ENCODE peak calls at places on chromosomes 11 and 22, in eight cellular contexts. E is omental fat pad, M is T-helper 9 cell, R is amygdala, V is lower lobe of right lung, Z is glutamatergic neuron, J is hypothalamus, T is cerebellar cortex. U is an unnamed sample.

GRCh38 chr11:1153105-1153950 is 4.4 kb upstream of the MUC5AC start:
- DNase-seq in E (no peak), M (no peak), R (no peak), V (no peak), Z (peak), J (no peak), T (no peak), U (peak)

GRCh38 chr22:39916496-39916895 is 15.6 kb downstream of the GRAP2 start:
- DNase-seq in E (no peak), M (no peak), R (no peak), V (no peak), Z (no peak), J (no peak), T (no peak), U (no peak)

GRCh38 chr11:11065396-11065795 is 207.5 kb upstream of the ZBED5 start:
- DNase-seq in E (no peak), M (no peak), R (no peak), V (no peak), Z (no peak), J (no peak), T (no peak), U (no peak)

GRCh38 chr11:11836676-11837231 is 5.0 kb upstream of the USP47 start:
- DNase-seq in E (no peak), M (no peak), R (no peak), V (no peak), Z (no peak), J (no peak), T (no peak), U (no peak)

GRCh38 chr22:42116848-42117424 is 13.7 kb downstream of the CYP2D6 start:
- DNase-seq in E (no peak), M (no peak), R (no peak), V (peak), Z (no peak), J (no peak), T (no peak), U (no peak)

GRCh38 chr22:19111140-19111539 is 11.1 kb downstream of the DGCR2 start:
- DNase-seq in E (no peak), M (no peak), R (no peak), V (no peak), Z (no peak), J (no peak), T (peak), U (no peak)

GRCh38 chr11:130653838-130654601 is 205.6 kb downstream of the ADAMTS15 start:
- DNase-seq in E (no peak), M (no peak), R (no peak), V (peak), Z (no peak), J (no peak), T (peak), U (peak)

GRCh38 chr11:65395961-65396530 is 9.6 kb downstream of the FRMD8 start:
- DNase-seq in E (no peak), M (no peak), R (no peak), V (no peak), Z (no peak), J (no peak), T (no peak), U (no peak)

GRCh38 chr11:70647188-70648166 is 249.1 kb downstream of the CTTN start:
- DNase-seq in E (no peak), M (no peak), R (no peak), V (no peak), Z (no peak), J (no peak), T (no peak), U (no peak)

GRCh38 chr22:17283423-17283822 is 64.2 kb upstream of the ADA2 start:
- DNase-seq in E (no peak), M (no peak), R (no peak), V (no peak), Z (no peak), J (no peak), T (no peak), U (no peak)

GRCh38 chr11:111441443-111441842 is 62.4 kb upstream of the POU2AF1 start:
- DNase-seq in E (no peak), M (no peak), R (no peak), V (no peak), Z (no peak), J (no peak), T (no peak), U (no peak)

GRCh38 chr11:26297179-26297970 is 34.6 kb upstream of the ANO3 start:
- DNase-seq in E (no peak), M (no peak), R (no peak), V (no peak), Z (no peak), J (no peak), T (peak), U (no peak)

GRCh38 chr11:41461057-41461681 is 1.7 kb upstream of the LRRC4C start:
- DNase-seq in E (no peak), M (no peak), R (no peak), V (no peak), Z (no peak), J (no peak), T (peak), U (no peak)

GRCh38 chr11:128772814-128773213 is 78.9 kb downstream of the FLI1 start:
- DNase-seq in E (no peak), M (peak), R (no peak), V (peak), Z (no peak), J (no peak), T (no peak), U (no peak)

GRCh38 chr11:128171496-128171895 is 415.9 kb downstream of the ETS1 start:
- DNase-seq in E (no peak), M (no peak), R (no peak), V (no peak), Z (no peak), J (no peak), T (no peak), U (no peak)

GRCh38 chr11:125423247-125423849 is 72.7 kb downstream of the FEZ1 start:
- DNase-seq in E (no peak), M (no peak), R (no peak), V (no peak), Z (no peak), J (no peak), T (no peak), U (no peak)

GRCh38 chr11:97201743-97202612 is 812.2 kb downstream of the JRKL start:
- DNase-seq in E (no peak), M (no peak), R (no peak), V (no peak), Z (no peak), J (no peak), T (no peak), U (no peak)

GRCh38 chr22:18059991-18060390 is 17.8 kb upstream of the PEX26 start:
- DNase-seq in E (no peak), M (no peak), R (no peak), V (no peak), Z (no peak), J (no peak), T (no peak), U (no peak)

GRCh38 chr22:44384981-44385610 is 72.3 kb upstream of the SHISAL1 start:
- DNase-seq in E (no peak), M (no peak), R (no peak), V (peak), Z (peak), J (no peak), T (no peak), U (no peak)

GRCh38 chr11:95358516-95359322 is 127.7 kb upstream of the SESN3 start:
- DNase-seq in E (no peak), M (no peak), R (no peak), V (no peak), Z (no peak), J (no peak), T (no peak), U (no peak)

GRCh38 chr22:33923660-33924246 is 3.5 kb upstream of the LARGE1 start:
- DNase-seq in E (peak), M (no peak), R (peak), V (no peak), Z (peak), J (no peak), T (peak), U (peak)

GRCh38 chr11:43988040-43988793 is 45.8 kb downstream of the C11orf96 start:
- DNase-seq in E (no peak), M (no peak), R (no peak), V (no peak), Z (no peak), J (no peak), T (no peak), U (no peak)

GRCh38 chr11:122727101-122727929 is 71.8 kb downstream of the UBASH3B start:
- DNase-seq in E (no peak), M (no peak), R (no peak), V (no peak), Z (no peak), J (no peak), T (peak), U (no peak)

GRCh38 chr11:33461319-33461718 is 204.1 kb downstream of the HIPK3 start:
- DNase-seq in E (no peak), M (no peak), R (no peak), V (no peak), Z (no peak), J (no peak), T (no peak), U (no peak)

GRCh38 chr11:108222686-108223448 is at the start of gene ATM:
- DNase-seq in E (peak), M (peak), R (peak), V (peak), Z (peak), J (peak), T (peak), U (peak)

GRCh38 chr11:94539420-94539819 is 4.3 kb upstream of the FUT4 start:
- DNase-seq in E (no peak), M (no peak), R (no peak), V (no peak), Z (no peak), J (no peak), T (no peak), U (no peak)

GRCh38 chr11:61698173-61698965 is 18.2 kb downstream of the DAGLA start:
- DNase-seq in E (no peak), M (no peak), R (no peak), V (no peak), Z (no peak), J (no peak), T (no peak), U (no peak)

GRCh38 chr11:28697920-28698827 is 590.0 kb downstream of the METTL15 start:
- DNase-seq in E (peak), M (no peak), R (peak), V (no peak), Z (peak), J (no peak), T (peak), U (no peak)

GRCh38 chr11:109957601-109958000 is 135.6 kb upstream of the ZC3H12C start:
- DNase-seq in E (no peak), M (no peak), R (no peak), V (no peak), Z (no peak), J (no peak), T (no peak), U (no peak)

GRCh38 chr11:20369816-20370215 is 6.3 kb downstream of the HTATIP2 start:
- DNase-seq in E (no peak), M (no peak), R (no peak), V (no peak), Z (no peak), J (no peak), T (no peak), U (no peak)

GRCh38 chr11:129950319-129951034 is 52.2 kb downstream of the PRDM10 start:
- DNase-seq in E (no peak), M (no peak), R (peak), V (peak), Z (no peak), J (no peak), T (peak), U (peak)

U was measured in breast epithelium.